ENCODE peak calls at places on chromosomes 6 and 20, in seven cellular contexts. One of them, this sample, is unnamed.

GRCh38 chr6:148367418-148368024 is 24.9 kb downstream of the SASH1 start:
- DNase-seq in Caco-2: no peak
- DNase-seq in esophagus muscularis mucosa: no peak
- DNase-seq in astrocyte: no peak
- DNase-seq in right lobe of liver: peak; percentile 64
- DNase-seq in hepatocyte: no peak
- DNase-seq in cardiac muscle cell: peak; percentile 91
- DNase-seq in this sample: peak; percentile 89

GRCh38 chr6:148335582-148335981 is 7.1 kb upstream of the SASH1 start:
- DNase-seq in Caco-2: peak; percentile 52
- DNase-seq in esophagus muscularis mucosa: no peak
- DNase-seq in astrocyte: peak; percentile 80
- DNase-seq in right lobe of liver: no peak
- DNase-seq in hepatocyte: no peak
- DNase-seq in cardiac muscle cell: peak; percentile 35
- DNase-seq in this sample: no peak

GRCh38 chr6:132220800-132221199 is 180.5 kb downstream of the MOXD1 start:
- DNase-seq in Caco-2: no peak
- DNase-seq in esophagus muscularis mucosa: no peak
- DNase-seq in astrocyte: no peak
- DNase-seq in right lobe of liver: no peak
- DNase-seq in hepatocyte: no peak
- DNase-seq in cardiac muscle cell: no peak
- DNase-seq in this sample: no peak

GRCh38 chr6:7899046-7899888 is 11.3 kb downstream of the TXNDC5 start:
- DNase-seq in Caco-2: peak; percentile 32
- DNase-seq in esophagus muscularis mucosa: no peak
- DNase-seq in astrocyte: no peak
- DNase-seq in right lobe of liver: no peak
- DNase-seq in hepatocyte: peak; percentile 28
- DNase-seq in cardiac muscle cell: no peak
- DNase-seq in this sample: no peak

GRCh38 chr6:163983601-163984445 is 569.3 kb downstream of the QKI start:
- DNase-seq in Caco-2: no peak
- DNase-seq in esophagus muscularis mucosa: peak; percentile 89
- DNase-seq in astrocyte: peak; percentile 40
- DNase-seq in right lobe of liver: no peak
- DNase-seq in hepatocyte: no peak
- DNase-seq in cardiac muscle cell: no peak
- DNase-seq in this sample: no peak

GRCh38 chr6:34230653-34231351 is 5.9 kb upstream of the HMGA1 start:
- DNase-seq in Caco-2: no peak
- DNase-seq in esophagus muscularis mucosa: no peak
- DNase-seq in astrocyte: no peak
- DNase-seq in right lobe of liver: peak; percentile 37
- DNase-seq in hepatocyte: no peak
- DNase-seq in cardiac muscle cell: no peak
- DNase-seq in this sample: no peak

GRCh38 chr6:17831135-17831534 is 124.4 kb upstream of the NUP153 start:
- DNase-seq in Caco-2: no peak
- DNase-seq in esophagus muscularis mucosa: no peak
- DNase-seq in astrocyte: peak; percentile 83
- DNase-seq in right lobe of liver: no peak
- DNase-seq in hepatocyte: no peak
- DNase-seq in cardiac muscle cell: peak; percentile 73
- DNase-seq in this sample: no peak

GRCh38 chr20:61288331-61288784 is 36.3 kb downstream of the CDH4 start:
- DNase-seq in Caco-2: no peak
- DNase-seq in esophagus muscularis mucosa: no peak
- DNase-seq in astrocyte: no peak
- DNase-seq in right lobe of liver: peak; percentile 21
- DNase-seq in hepatocyte: no peak
- DNase-seq in cardiac muscle cell: no peak
- DNase-seq in this sample: no peak

GRCh38 chr6:19261642-19262041 is 575.5 kb upstream of the ID4 start:
- DNase-seq in Caco-2: no peak
- DNase-seq in esophagus muscularis mucosa: no peak
- DNase-seq in astrocyte: no peak
- DNase-seq in right lobe of liver: no peak
- DNase-seq in hepatocyte: no peak
- DNase-seq in cardiac muscle cell: no peak
- DNase-seq in this sample: no peak

GRCh38 chr6:160790028-160790792 is 88.2 kb downstream of the PLG start:
- DNase-seq in Caco-2: no peak
- DNase-seq in esophagus muscularis mucosa: peak; percentile 47
- DNase-seq in astrocyte: no peak
- DNase-seq in right lobe of liver: no peak
- DNase-seq in hepatocyte: no peak
- DNase-seq in cardiac muscle cell: peak; percentile 9
- DNase-seq in this sample: no peak

GRCh38 chr6:26067367-26067766 is 19.9 kb upstream of the HFE start:
- DNase-seq in Caco-2: peak; percentile 74
- DNase-seq in esophagus muscularis mucosa: no peak
- DNase-seq in astrocyte: no peak
- DNase-seq in right lobe of liver: no peak
- DNase-seq in hepatocyte: no peak
- DNase-seq in cardiac muscle cell: no peak
- DNase-seq in this sample: no peak

GRCh38 chr20:59666586-59666985 is 62.2 kb downstream of the PHACTR3 start:
- DNase-seq in Caco-2: no peak
- DNase-seq in esophagus muscularis mucosa: no peak
- DNase-seq in astrocyte: no peak
- DNase-seq in right lobe of liver: no peak
- DNase-seq in hepatocyte: no peak
- DNase-seq in cardiac muscle cell: no peak
- DNase-seq in this sample: no peak

GRCh38 chr20:59667981-59668515 is 63.7 kb downstream of the PHACTR3 start:
- DNase-seq in Caco-2: no peak
- DNase-seq in esophagus muscularis mucosa: peak; percentile 62
- DNase-seq in astrocyte: no peak
- DNase-seq in right lobe of liver: no peak
- DNase-seq in hepatocyte: no peak
- DNase-seq in cardiac muscle cell: no peak
- DNase-seq in this sample: peak; percentile 21

GRCh38 chr20:59665656-59666555 is 61.6 kb downstream of the PHACTR3 start:
- DNase-seq in Caco-2: no peak
- DNase-seq in esophagus muscularis mucosa: peak; percentile 89
- DNase-seq in astrocyte: no peak
- DNase-seq in right lobe of liver: no peak
- DNase-seq in hepatocyte: no peak
- DNase-seq in cardiac muscle cell: no peak
- DNase-seq in this sample: peak; percentile 49

GRCh38 chr20:59668926-59669325 is 64.6 kb downstream of the PHACTR3 start:
- DNase-seq in Caco-2: no peak
- DNase-seq in esophagus muscularis mucosa: peak; percentile 37
- DNase-seq in astrocyte: no peak
- DNase-seq in right lobe of liver: no peak
- DNase-seq in hepatocyte: no peak
- DNase-seq in cardiac muscle cell: no peak
- DNase-seq in this sample: peak; percentile 44

GRCh38 chr20:59667131-59667530 is 62.8 kb downstream of the PHACTR3 start:
- DNase-seq in Caco-2: no peak
- DNase-seq in esophagus muscularis mucosa: peak; percentile 89
- DNase-seq in astrocyte: no peak
- DNase-seq in right lobe of liver: no peak
- DNase-seq in hepatocyte: no peak
- DNase-seq in cardiac muscle cell: no peak
- DNase-seq in this sample: peak; percentile 46
- H3K9me3 ChIP-seq in Caco-2: no peaks in the 10 kb centered on the region
- H3K9me3 ChIP-seq in esophagus muscularis mucosa: no peaks in the 10 kb centered on the region
- H3K9me3 ChIP-seq in astrocyte: peaks cover 8% of the 10 kb centered on the region
- H3K9me3 ChIP-seq in right lobe of liver: no peaks in the 10 kb centered on the region
- H3K9me3 ChIP-seq in hepatocyte: no peaks in the 10 kb centered on the region
- H3K9me3 ChIP-seq in cardiac muscle cell: no peaks in the 10 kb centered on the region
- H3K9me3 ChIP-seq in this sample: no peaks in the 10 kb centered on the region

GRCh38 chr20:29297411-29298270 is 1959.8 kb upstream of the DEFB115 start:
- DNase-seq in Caco-2: no peak
- DNase-seq in esophagus muscularis mucosa: peak; percentile 89
- DNase-seq in astrocyte: no peak
- DNase-seq in right lobe of liver: no peak
- DNase-seq in hepatocyte: no peak
- DNase-seq in cardiac muscle cell: no peak
- DNase-seq in this sample: no peak

GRCh38 chr20:29300579-29301551 is 1956.6 kb upstream of the DEFB115 start:
- DNase-seq in Caco-2: no peak
- DNase-seq in esophagus muscularis mucosa: peak; percentile 89
- DNase-seq in astrocyte: no peak
- DNase-seq in right lobe of liver: no peak
- DNase-seq in hepatocyte: no peak
- DNase-seq in cardiac muscle cell: no peak
- DNase-seq in this sample: no peak

GRCh38 chr20:29299811-29300578 is 1957.5 kb upstream of the DEFB115 start:
- DNase-seq in Caco-2: no peak
- DNase-seq in esophagus muscularis mucosa: peak; percentile 91
- DNase-seq in astrocyte: no peak
- DNase-seq in right lobe of liver: no peak
- DNase-seq in hepatocyte: no peak
- DNase-seq in cardiac muscle cell: no peak
- DNase-seq in this sample: no peak

GRCh38 chr20:29298271-29298590 is 1959.2 kb upstream of the DEFB115 start:
- DNase-seq in Caco-2: no peak
- DNase-seq in esophagus muscularis mucosa: no peak
- DNase-seq in astrocyte: no peak
- DNase-seq in right lobe of liver: no peak
- DNase-seq in hepatocyte: no peak
- DNase-seq in cardiac muscle cell: no peak
- DNase-seq in this sample: no peak

DNA sequence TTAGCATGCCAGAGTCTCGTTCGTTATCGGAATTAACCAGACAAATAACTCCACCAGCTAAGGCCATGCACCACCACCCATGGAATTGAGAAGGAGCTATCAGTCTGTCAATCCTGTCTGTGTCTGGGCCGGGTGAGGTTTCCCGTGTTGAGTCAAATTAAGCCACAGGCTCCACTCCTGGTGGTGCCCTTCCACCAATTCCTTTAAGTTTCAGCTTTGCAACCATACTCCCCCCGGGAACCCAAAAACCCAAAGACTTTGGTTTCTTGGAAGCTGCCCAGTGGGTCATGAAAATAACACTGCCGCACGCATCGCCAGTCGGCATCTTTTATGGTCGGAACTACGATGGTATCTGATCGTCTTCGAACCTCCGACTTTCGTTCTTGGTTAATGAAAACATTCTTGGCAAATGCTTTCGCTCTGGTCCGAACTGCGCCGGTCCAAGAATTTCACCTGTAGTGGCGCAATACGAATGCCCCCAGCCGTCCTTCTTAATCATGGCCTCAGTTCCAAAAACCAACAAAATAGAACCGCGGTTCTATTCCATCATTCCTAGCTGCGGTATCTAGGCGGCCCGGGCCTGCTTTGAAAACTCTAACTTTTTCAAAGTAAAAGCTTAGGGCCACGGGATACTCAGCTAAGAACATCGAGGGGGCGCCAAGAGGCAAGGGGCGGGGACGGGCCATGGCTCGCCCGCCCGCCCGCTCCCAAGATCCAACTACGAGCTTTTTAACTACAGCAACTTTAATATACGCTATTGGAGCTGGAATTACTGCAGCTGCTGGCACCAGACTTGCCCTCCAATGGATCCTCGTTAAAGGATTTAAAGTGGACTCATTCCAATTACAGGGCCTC is 1958.5 kb upstream of the DEFB115 start:
- DNase-seq in Caco-2: no peak
- DNase-seq in esophagus muscularis mucosa: peak; percentile 62
- DNase-seq in astrocyte: peak; percentile 32
- DNase-seq in right lobe of liver: no peak
- DNase-seq in hepatocyte: no peak
- DNase-seq in cardiac muscle cell: peak; percentile 16
- DNase-seq in this sample: no peak
- H3K9me3 ChIP-seq in Caco-2: peaks cover 64% of the 10 kb centered on the region
- H3K9me3 ChIP-seq in esophagus muscularis mucosa: peaks cover 5% of the 10 kb centered on the region
- H3K9me3 ChIP-seq in astrocyte: no peaks in the 10 kb centered on the region
- H3K9me3 ChIP-seq in right lobe of liver: no peaks in the 10 kb centered on the region
- H3K9me3 ChIP-seq in hepatocyte: no peaks in the 10 kb centered on the region
- H3K9me3 ChIP-seq in cardiac muscle cell: no peaks in the 10 kb centered on the region
- H3K9me3 ChIP-seq in this sample: no peaks in the 10 kb centered on the region

GRCh38 chr20:39939241-39939865 is 749.7 kb downstream of the MAFB start:
- DNase-seq in Caco-2: no peak
- DNase-seq in esophagus muscularis mucosa: no peak
- DNase-seq in astrocyte: peak; percentile 4
- DNase-seq in right lobe of liver: no peak
- DNase-seq in hepatocyte: no peak
- DNase-seq in cardiac muscle cell: no peak
- DNase-seq in this sample: no peak

GRCh38 chr20:39935921-39936320 is 753.1 kb downstream of the MAFB start:
- DNase-seq in Caco-2: no peak
- DNase-seq in esophagus muscularis mucosa: no peak
- DNase-seq in astrocyte: no peak
- DNase-seq in right lobe of liver: no peak
- DNase-seq in hepatocyte: no peak
- DNase-seq in cardiac muscle cell: peak; percentile 0
- DNase-seq in this sample: no peak

GRCh38 chr20:39941235-39941634 is 747.8 kb downstream of the MAFB start:
- DNase-seq in Caco-2: no peak
- DNase-seq in esophagus muscularis mucosa: no peak
- DNase-seq in astrocyte: no peak
- DNase-seq in right lobe of liver: no peak
- DNase-seq in hepatocyte: no peak
- DNase-seq in cardiac muscle cell: no peak
- DNase-seq in this sample: no peak

DNA sequence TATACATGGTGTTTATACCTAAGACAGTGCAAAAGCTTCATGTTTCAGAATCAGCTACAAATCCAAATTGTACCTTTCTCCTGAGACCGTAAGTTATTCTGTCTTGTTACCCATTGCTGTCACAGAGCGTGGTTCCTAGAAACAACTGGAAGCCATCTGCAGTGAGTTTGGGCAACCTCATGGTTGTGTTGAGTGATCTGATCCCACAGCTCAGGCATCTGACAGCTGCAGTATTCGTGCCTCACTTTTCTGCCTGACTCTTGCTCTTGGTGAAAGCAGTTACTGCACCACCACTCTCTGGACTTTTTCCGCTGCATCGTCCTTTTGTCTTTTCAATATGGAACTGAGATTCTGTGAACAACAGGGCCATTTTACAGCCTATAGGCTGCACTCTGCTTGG is 752.6 kb downstream of the MAFB start:
- DNase-seq in Caco-2: no peak
- DNase-seq in esophagus muscularis mucosa: no peak
- DNase-seq in astrocyte: no peak
- DNase-seq in right lobe of liver: no peak
- DNase-seq in hepatocyte: no peak
- DNase-seq in cardiac muscle cell: no peak
- DNase-seq in this sample: no peak
- H3K9me3 ChIP-seq in Caco-2: no peaks in the 10 kb centered on the region
- H3K9me3 ChIP-seq in esophagus muscularis mucosa: no peaks in the 10 kb centered on the region
- H3K9me3 ChIP-seq in astrocyte: no peaks in the 10 kb centered on the region
- H3K9me3 ChIP-seq in right lobe of liver: no peaks in the 10 kb centered on the region
- H3K9me3 ChIP-seq in hepatocyte: no peaks in the 10 kb centered on the region
- H3K9me3 ChIP-seq in cardiac muscle cell: no peaks in the 10 kb centered on the region
- H3K9me3 ChIP-seq in this sample: no peaks in the 10 kb centered on the region

DNA sequence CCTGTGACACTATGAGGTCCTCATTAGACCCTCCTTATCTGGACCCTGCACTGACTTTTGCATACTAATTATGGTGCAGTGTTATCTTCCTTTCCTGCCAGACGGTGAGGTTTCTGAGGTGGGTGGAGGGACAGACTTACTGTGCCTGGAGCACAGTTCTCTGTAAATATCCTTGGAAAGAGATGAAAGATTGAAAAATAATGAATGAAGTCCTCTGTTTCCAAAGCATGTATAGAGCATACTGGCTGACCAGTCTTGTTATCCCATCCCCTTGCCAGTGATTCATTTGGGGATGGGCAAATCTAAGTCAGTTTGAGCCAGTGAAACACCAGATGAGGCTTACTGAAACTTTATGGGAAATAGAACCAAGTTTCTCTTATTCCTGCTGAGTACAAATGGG is 152.6 kb upstream of the HDDC2 start:
- DNase-seq in Caco-2: no peak
- DNase-seq in esophagus muscularis mucosa: no peak
- DNase-seq in astrocyte: no peak
- DNase-seq in right lobe of liver: no peak
- DNase-seq in hepatocyte: no peak
- DNase-seq in cardiac muscle cell: no peak
- DNase-seq in this sample: no peak
- H3K9me3 ChIP-seq in Caco-2: no peaks in the 10 kb centered on the region
- H3K9me3 ChIP-seq in esophagus muscularis mucosa: no peaks in the 10 kb centered on the region
- H3K9me3 ChIP-seq in astrocyte: peaks cover 8% of the 10 kb centered on the region
- H3K9me3 ChIP-seq in right lobe of liver: peaks cover 5% of the 10 kb centered on the region
- H3K9me3 ChIP-seq in hepatocyte: no peaks in the 10 kb centered on the region
- H3K9me3 ChIP-seq in cardiac muscle cell: peaks cover 3% of the 10 kb centered on the region
- H3K9me3 ChIP-seq in this sample: peaks cover 7% of the 10 kb centered on the region

This sample was measured in right atrium auricular region.